ENCODE peak calls at places on chromosomes 2 and 18, in four cellular contexts. One of them, this sample, is unnamed.

GRCh38 chr2:65386340-65386739 is 46.1 kb downstream of the SPRED2 start:
- DNase-seq in ureter: no peak
- DNase-seq in ACHN: no peak
- DNase-seq in skeletal muscle cell: no peak
- DNase-seq in this sample: no peak

GRCh38 chr18:3864669-3865298 is 414.8 kb downstream of the TGIF1 start:
- DNase-seq in ureter: no peak
- DNase-seq in skeletal muscle cell: no peak
- DNase-seq in ACHN: no peak
- DNase-seq in this sample: no peak

GRCh38 chr2:152874955-152875354 is 156.5 kb downstream of the ARL6IP6 start:
- DNase-seq in ureter: no peak
- DNase-seq in skeletal muscle cell: no peak
- DNase-seq in ACHN: no peak
- DNase-seq in this sample: no peak

GRCh38 chr2:46170611-46171385 is 126.4 kb upstream of the EPAS1 start:
- DNase-seq in ACHN: no peak
- DNase-seq in skeletal muscle cell: no peak
- DNase-seq in ureter: no peak
- DNase-seq in this sample: peak

GRCh38 chr2:54558188-54558975 is 102.3 kb downstream of the SPTBN1 start:
- DNase-seq in skeletal muscle cell: no peak
- DNase-seq in ACHN: peak
- DNase-seq in ureter: peak
- DNase-seq in this sample: peak

GRCh38 chr2:95278051-95278471 is 3.8 kb downstream of the PROM2 start:
- DNase-seq in ureter: no peak
- DNase-seq in skeletal muscle cell: no peak
- DNase-seq in ACHN: peak
- DNase-seq in this sample: no peak

GRCh38 chr2:217797661-217798069 is 205.1 kb downstream of the TNS1 start:
- DNase-seq in ureter: peak
- DNase-seq in skeletal muscle cell: no peak
- DNase-seq in ACHN: no peak
- DNase-seq in this sample: peak

GRCh38 chr2:149050188-149050587 is 11.7 kb downstream of the LYPD6B start:
- DNase-seq in ureter: no peak
- DNase-seq in ACHN: no peak
- DNase-seq in skeletal muscle cell: peak
- DNase-seq in this sample: no peak

GRCh38 chr18:34115409-34116081 is 109.2 kb downstream of the NOL4 start:
- DNase-seq in ureter: no peak
- DNase-seq in skeletal muscle cell: no peak
- DNase-seq in ACHN: no peak
- DNase-seq in this sample: no peak

GRCh38 chr2:119245076-119245840 is 21.6 kb downstream of the STEAP3 start:
- DNase-seq in skeletal muscle cell: no peak
- DNase-seq in ACHN: no peak
- DNase-seq in ureter: no peak
- DNase-seq in this sample: no peak

GRCh38 chr2:110125292-110125691 is 9.7 kb upstream of the MALL start:
- DNase-seq in ureter: no peak
- DNase-seq in skeletal muscle cell: no peak
- DNase-seq in ACHN: no peak
- DNase-seq in this sample: no peak

GRCh38 chr18:77130229-77131099 is 2.1 kb downstream of the MBP start:
- DNase-seq in ACHN: no peak
- DNase-seq in skeletal muscle cell: no peak
- DNase-seq in ureter: no peak
- DNase-seq in this sample: no peak

GRCh38 chr2:196170202-196170680 is 1.1 kb downstream of the STK17B start:
- DNase-seq in ACHN: peak
- DNase-seq in ureter: no peak
- DNase-seq in skeletal muscle cell: no peak
- DNase-seq in this sample: peak

GRCh38 chr2:217599906-217600305 is 402.9 kb downstream of the TNS1 start:
- DNase-seq in ureter: no peak
- DNase-seq in skeletal muscle cell: no peak
- DNase-seq in ACHN: no peak
- DNase-seq in this sample: no peak

GRCh38 chr2:50535971-50536759 is 495.8 kb downstream of the NRXN1 start:
- DNase-seq in skeletal muscle cell: peak
- DNase-seq in ACHN: peak
- DNase-seq in ureter: no peak
- DNase-seq in this sample: peak

GRCh38 chr18:59623456-59624383 is 73.5 kb downstream of the CCBE1 start:
- DNase-seq in skeletal muscle cell: no peak
- DNase-seq in ACHN: no peak
- DNase-seq in ureter: no peak
- DNase-seq in this sample: no peak

GRCh38 chr2:229800997-229801754 is 86.8 kb upstream of the DNER start:
- DNase-seq in ACHN: peak
- DNase-seq in skeletal muscle cell: no peak
- DNase-seq in ureter: peak
- DNase-seq in this sample: peak

GRCh38 chr18:9738266-9738969 is 30.3 kb downstream of the RAB31 start:
- DNase-seq in ACHN: no peak
- DNase-seq in skeletal muscle cell: no peak
- DNase-seq in ureter: peak
- DNase-seq in this sample: no peak

GRCh38 chr2:111624401-111625156 is 259.4 kb downstream of the ANAPC1 start:
- DNase-seq in skeletal muscle cell: peak
- DNase-seq in ACHN: no peak
- DNase-seq in ureter: no peak
- DNase-seq in this sample: no peak

GRCh38 chr2:102301867-102302362 is 9.4 kb upstream of the IL1RL1 start:
- DNase-seq in skeletal muscle cell: no peak
- DNase-seq in ureter: no peak
- DNase-seq in ACHN: peak
- DNase-seq in this sample: no peak

GRCh38 chr18:58781627-58782194 is 83.0 kb upstream of the ZNF532 start:
- DNase-seq in skeletal muscle cell: no peak
- DNase-seq in ACHN: peak
- DNase-seq in ureter: peak
- DNase-seq in this sample: peak

GRCh38 chr2:120233292-120233691 is 10.1 kb upstream of the TMEM185B start:
- DNase-seq in ureter: no peak
- DNase-seq in skeletal muscle cell: no peak
- DNase-seq in ACHN: no peak
- DNase-seq in this sample: no peak

GRCh38 chr2:45044916-45045315 is 35.7 kb upstream of the SIX2 start:
- DNase-seq in ACHN: no peak
- DNase-seq in skeletal muscle cell: no peak
- DNase-seq in ureter: no peak
- DNase-seq in this sample: no peak

GRCh38 chr2:1972428-1972827 is 228.1 kb upstream of the PXDN start:
- DNase-seq in ureter: peak
- DNase-seq in ACHN: no peak
- DNase-seq in skeletal muscle cell: peak
- DNase-seq in this sample: peak

GRCh38 chr18:77711096-77711495 is 461.4 kb downstream of the GALR1 start:
- DNase-seq in ACHN: peak
- DNase-seq in skeletal muscle cell: no peak
- DNase-seq in ureter: no peak
- DNase-seq in this sample: no peak

GRCh38 chr2:144946263-144946662 is 426.3 kb upstream of the ZEB2 start:
- DNase-seq in ACHN: no peak
- DNase-seq in ureter: no peak
- DNase-seq in skeletal muscle cell: no peak
- DNase-seq in this sample: no peak

GRCh38 chr2:159971365-159972122 is 90.9 kb downstream of the PLA2R1 start:
- DNase-seq in ACHN: no peak
- DNase-seq in skeletal muscle cell: no peak
- DNase-seq in ureter: no peak
- DNase-seq in this sample: no peak

GRCh38 chr18:78416853-78417252 is 562.8 kb upstream of the SALL3 start:
- DNase-seq in skeletal muscle cell: no peak
- DNase-seq in ACHN: no peak
- DNase-seq in ureter: no peak
- DNase-seq in this sample: no peak

GRCh38 chr2:140893685-140894084 is 1237.1 kb downstream of the LRP1B start:
- DNase-seq in skeletal muscle cell: peak
- DNase-seq in ACHN: no peak
- DNase-seq in ureter: no peak
- DNase-seq in this sample: no peak